ENCODE peak calls at places on chromosomes 7 and 10, in eight cellular contexts. R is endodermal cell, C is tibial artery, W is lung, S is cardiac muscle cell, B is left ventricle myocardium inferior, V is PC-9, H is upper lobe of right lung. X is an unnamed sample.

GRCh38 chr7:77482015-77482414 is 55.1 kb upstream of the PTPN12 start:
- DNase-seq in C (no peak), S (peak; percentile 37), R (no peak), V (peak; percentile 73), W (peak; percentile 73), B (no peak), H (no peak), X (no peak)

GRCh38 chr7:105228555-105228954 is 160.2 kb downstream of the SRPK2 start:
- DNase-seq in S (no peak), B (no peak), H (no peak), V (no peak), C (no peak), W (no peak), R (peak; percentile 89), X (no peak)

GRCh38 chr10:24952701-24953349 is 419 bp upstream of the PRTFDC1 start:
- DNase-seq in C (peak; percentile 50), R (peak; percentile 89), W (no peak), S (peak; percentile 81), H (peak; percentile 72), B (peak; percentile 42), V (peak; percentile 39), X (no peak)

GRCh38 chr7:1859266-1860035 is 189.4 kb downstream of the ELFN1 start:
- DNase-seq in W (no peak), S (no peak), C (no peak), B (no peak), R (peak; percentile 44), V (no peak), H (no peak), X (no peak)

GRCh38 chr7:36318116-36318515 is 71.5 kb upstream of the ANLN start:
- DNase-seq in C (no peak), S (no peak), W (peak; percentile 18), B (no peak), H (no peak), V (no peak), R (peak; percentile 67), X (no peak)

GRCh38 chr7:48665361-48666135 is 258.8 kb upstream of the CDC14C start:
- DNase-seq in B (no peak), H (no peak), S (no peak), V (no peak), W (no peak), C (no peak), R (no peak), X (no peak)

GRCh38 chr10:5594271-5595036 is 69.7 kb downstream of the CALML3 start:
- DNase-seq in B (no peak), C (no peak), V (no peak), H (no peak), W (no peak), R (no peak), S (peak; percentile 44), X (no peak)

GRCh38 chr7:148672041-148672440 is 26.7 kb upstream of the CUL1 start:
- DNase-seq in H (no peak), W (no peak), B (no peak), S (no peak), V (no peak), C (no peak), R (no peak), X (no peak)

GRCh38 chr10:98262571-98262970 is 5.4 kb downstream of the LOXL4 start:
- DNase-seq in B (peak; percentile 59), V (no peak), R (peak; percentile 84), C (no peak), H (peak; percentile 78), W (no peak), S (peak; percentile 55), X (peak; percentile 59)

GRCh38 chr7:31734456-31734855 is 47.4 kb downstream of the PPP1R17 start:
- DNase-seq in S (no peak), W (no peak), R (no peak), B (no peak), H (no peak), V (no peak), C (no peak), X (no peak)

GRCh38 chr10:123848564-123849457 is 42.8 kb downstream of the CPXM2 start:
- DNase-seq in B (no peak), H (no peak), V (no peak), R (no peak), C (no peak), S (no peak), W (no peak), X (no peak)

GRCh38 chr10:72331575-72332422 is 22.9 kb downstream of the DNAJB12 start:
- DNase-seq in B (peak; percentile 81), R (peak; percentile 99), V (peak; percentile 99), H (peak; percentile 97), C (peak; percentile 83), W (peak; percentile 92), S (peak; percentile 93), X (peak; percentile 82)

GRCh38 chr10:77949167-77949566 is 22.6 kb upstream of the DLG5 start:
- DNase-seq in H (no peak), C (no peak), R (peak; percentile 97), S (peak; percentile 29), B (no peak), V (peak; percentile 94), W (no peak), X (no peak)

DNA sequence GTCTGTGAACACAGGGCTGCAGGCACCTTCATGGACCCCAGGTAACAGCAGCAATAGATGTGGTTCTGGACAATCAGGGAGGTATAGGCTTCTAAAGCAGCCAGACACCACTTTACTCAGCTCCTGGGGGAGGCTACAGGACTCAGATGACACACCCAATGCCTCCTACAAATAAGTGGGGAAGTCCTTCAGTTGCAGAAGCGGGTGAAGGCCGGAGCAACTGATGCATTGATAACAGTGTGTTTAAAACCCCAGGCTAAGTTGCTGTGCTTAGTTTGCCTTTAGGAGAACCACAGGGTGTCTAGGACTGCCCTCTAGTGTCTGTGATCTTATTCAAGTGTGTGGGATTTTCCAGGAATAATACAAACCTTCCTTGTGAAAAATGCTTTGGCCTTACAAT is 5.9 kb upstream of the ITGA8 start:
- DNase-seq in C (peak; percentile 31), S (peak; percentile 77), V (no peak), W (no peak), H (no peak), B (no peak), R (peak; percentile 53), X (no peak)
- TF ChIP-seq CTCF in C (peak; percentile 62), S (peak; percentile 74), V (peak; percentile 56), W (peak; percentile 18), H (peak; percentile 50), B (peak; percentile 71), R (peak; percentile 73), X (peak; percentile 64)

GRCh38 chr7:55517191-55517633 is 55.1 kb downstream of the VOPP1 start:
- DNase-seq in C (no peak), B (no peak), R (no peak), S (no peak), H (no peak), V (no peak), W (no peak), X (no peak)
- H3K36me3 ChIP-seq in C (no peaks in the 10 kb centered on the region), B (peaks cover 16% of the 10 kb centered on the region), R (peaks cover 23% of the 10 kb centered on the region), S (no peaks in the 10 kb centered on the region), H (peaks cover 22% of the 10 kb centered on the region), V (peaks cover 34% of the 10 kb centered on the region), W (no peaks in the 10 kb centered on the region), X (peaks cover 24% of the 10 kb centered on the region)

DNA sequence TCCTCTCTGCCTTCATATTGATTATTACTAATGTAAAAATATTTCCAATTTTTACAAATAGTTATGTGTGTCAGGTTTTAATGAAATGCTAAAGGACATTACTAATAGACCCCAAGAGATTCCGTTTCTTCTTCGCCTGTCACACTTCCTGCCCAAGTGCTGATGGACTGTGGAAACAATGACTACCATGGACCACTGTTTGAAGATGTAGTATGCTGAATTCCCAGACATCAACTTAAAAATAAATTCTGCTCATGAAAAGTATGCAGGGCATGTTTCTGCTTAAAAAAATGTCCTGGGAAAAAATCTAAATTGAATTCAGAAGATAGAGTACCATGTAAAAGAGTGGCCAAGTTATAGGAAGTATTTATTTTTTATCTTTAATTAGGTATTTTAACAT is 52.1 kb downstream of the ST7 start:
- DNase-seq in S (no peak), B (no peak), R (no peak), V (no peak), H (no peak), W (no peak), C (no peak), X (no peak)
- TF ChIP-seq CTCF in S (no peak), B (no peak), R (no peak), V (no peak), H (no peak), W (no peak), C (no peak), X (no peak)

DNA sequence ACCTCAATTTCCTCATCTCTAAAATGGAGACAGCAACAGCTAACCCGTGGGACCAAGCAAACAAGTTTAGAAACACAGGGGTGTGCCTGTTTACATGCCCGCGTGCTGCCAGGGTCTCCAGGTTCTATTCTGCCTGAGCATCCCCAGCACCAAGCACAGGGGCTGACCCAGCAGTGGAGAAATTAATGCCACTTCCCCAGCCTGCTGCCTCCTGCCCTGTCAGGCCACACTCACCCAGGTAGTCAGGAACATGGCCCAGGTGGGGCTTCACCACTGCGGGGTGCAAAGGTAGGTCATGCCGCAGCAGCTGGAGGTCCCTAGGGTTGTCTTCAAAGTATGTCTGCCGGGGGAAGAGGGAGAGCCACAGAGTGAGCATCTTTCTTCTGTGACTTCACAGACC is 5.8 kb downstream of the DDX56 start:
- DNase-seq in S (no peak), W (no peak), R (no peak), V (no peak), C (no peak), B (no peak), H (no peak), X (no peak)
- H3K36me3 ChIP-seq in S (peaks cover 64% of the 10 kb centered on the region), W (peaks cover 40% of the 10 kb centered on the region), R (peaks cover 87% of the 10 kb centered on the region), V (peaks cover 73% of the 10 kb centered on the region), C (peaks cover 64% of the 10 kb centered on the region), B (peaks cover 89% of the 10 kb centered on the region), H (peaks cover 87% of the 10 kb centered on the region), X (peaks cover 82% of the 10 kb centered on the region)

GRCh38 chr10:70404906-70405824 is 1.2 kb downstream of the EIF4EBP2 start:
- DNase-seq in C (peak; percentile 95), R (peak; percentile 70), W (peak; percentile 82), H (peak; percentile 82), B (peak; percentile 77), V (peak; percentile 78), S (peak; percentile 99), X (peak; percentile 94)
- TF ChIP-seq CTCF in C (no peak), R (peak; percentile 18), W (no peak), H (no peak), B (no peak), V (no peak), S (no peak), X (no peak)